ENCODE peak calls at places on chromosome 15, in five cellular contexts. U, B, H, M and X are unnamed samples.

GRCh38 chr15:70788114-70789049 is 25.0 kb upstream of the UACA start:
- DNase-seq in U (peak), B (no peak), H (no peak), M (no peak), X (no peak)

GRCh38 chr15:74431645-74432044 is 2.1 kb downstream of the SEMA7A start:
- DNase-seq in U (no peak), B (peak), H (no peak), M (no peak), X (no peak)

GRCh38 chr15:93203036-93203435 is 114.0 kb upstream of the RGMA start:
- DNase-seq in U (no peak), B (no peak), H (no peak), M (no peak), X (no peak)

GRCh38 chr15:87522997-87523396 is 733.5 kb downstream of the NTRK3 start:
- DNase-seq in U (no peak), B (no peak), H (no peak), M (no peak), X (no peak)

GRCh38 chr15:51250217-51251011 is 88.0 kb downstream of the CYP19A1 start:
- DNase-seq in U (no peak), B (peak), H (no peak), M (no peak), X (no peak)

GRCh38 chr15:85708402-85708932 is 86.3 kb downstream of the KLHL25 start:
- DNase-seq in U (no peak), B (no peak), H (no peak), M (no peak), X (no peak)

GRCh38 chr15:47887181-47887580 is 169.9 kb downstream of the SEMA6D start:
- DNase-seq in U (no peak), B (no peak), H (no peak), M (no peak), X (no peak)

GRCh38 chr15:89299896-89300295 is 34.7 kb downstream of the POLG start:
- DNase-seq in U (peak), B (no peak), H (no peak), M (no peak), X (no peak)

GRCh38 chr15:90917569-90917968 is 14.5 kb downstream of the MAN2A2 start:
- DNase-seq in U (no peak), B (no peak), H (no peak), M (no peak), X (no peak)

GRCh38 chr15:90915808-90916440 is 12.8 kb downstream of the MAN2A2 start:
- DNase-seq in U (peak), B (no peak), H (no peak), M (no peak), X (no peak)

GRCh38 chr15:90916461-90916860 is 13.4 kb downstream of the MAN2A2 start:
- DNase-seq in U (no peak), B (no peak), H (no peak), M (no peak), X (no peak)

GRCh38 chr15:90918835-90919234 is 13.5 kb downstream of the HDDC3 start:
- DNase-seq in U (no peak), B (no peak), H (no peak), M (no peak), X (no peak)

GRCh38 chr15:90918034-90918788 is 14.1 kb downstream of the HDDC3 start:
- DNase-seq in U (no peak), B (no peak), H (no peak), M (no peak), X (no peak)
- TF ChIP-seq POLR2A in U (no peak), B (no peak), H (no peak), M (no peak), X (no peak)

GRCh38 chr15:77419050-77419835 is 661 bp downstream of the PEAK1 start:
- DNase-seq in U (peak), B (peak), H (peak), M (peak), X (peak)

GRCh38 chr15:77421370-77421700 is 647 bp downstream of the HMG20A start:
- DNase-seq in U (peak), B (peak), H (no peak), M (no peak), X (no peak)

GRCh38 chr15:77418341-77419049 is 1.4 kb downstream of the PEAK1 start:
- DNase-seq in U (peak), B (peak), H (no peak), M (no peak), X (no peak)

GRCh38 chr15:77419836-77420609 is at the start of gene PEAK1:
- DNase-seq in U (peak), B (peak), H (peak), M (peak), X (peak)

GRCh38 chr15:77420610-77421369 is at the start of gene HMG20A:
- DNase-seq in U (peak), B (peak), H (peak), M (peak), X (peak)
- TF ChIP-seq POLR2A in U (peak), B (peak), H (peak), M (no peak), X (peak)

GRCh38 chr15:44729394-44729913 is 6.9 kb upstream of the TRIM69 start:
- DNase-seq in U (peak), B (no peak), H (no peak), M (no peak), X (no peak)

GRCh38 chr15:44726568-44727461 is 9.5 kb upstream of the TRIM69 start:
- DNase-seq in U (peak), B (no peak), H (no peak), M (peak), X (no peak)

GRCh38 chr15:44727462-44728231 is 8.7 kb upstream of the TRIM69 start:
- DNase-seq in U (no peak), B (no peak), H (no peak), M (no peak), X (no peak)

GRCh38 chr15:44726136-44726535 is 10.2 kb upstream of the TRIM69 start:
- DNase-seq in U (no peak), B (no peak), H (no peak), M (no peak), X (no peak)

DNA sequence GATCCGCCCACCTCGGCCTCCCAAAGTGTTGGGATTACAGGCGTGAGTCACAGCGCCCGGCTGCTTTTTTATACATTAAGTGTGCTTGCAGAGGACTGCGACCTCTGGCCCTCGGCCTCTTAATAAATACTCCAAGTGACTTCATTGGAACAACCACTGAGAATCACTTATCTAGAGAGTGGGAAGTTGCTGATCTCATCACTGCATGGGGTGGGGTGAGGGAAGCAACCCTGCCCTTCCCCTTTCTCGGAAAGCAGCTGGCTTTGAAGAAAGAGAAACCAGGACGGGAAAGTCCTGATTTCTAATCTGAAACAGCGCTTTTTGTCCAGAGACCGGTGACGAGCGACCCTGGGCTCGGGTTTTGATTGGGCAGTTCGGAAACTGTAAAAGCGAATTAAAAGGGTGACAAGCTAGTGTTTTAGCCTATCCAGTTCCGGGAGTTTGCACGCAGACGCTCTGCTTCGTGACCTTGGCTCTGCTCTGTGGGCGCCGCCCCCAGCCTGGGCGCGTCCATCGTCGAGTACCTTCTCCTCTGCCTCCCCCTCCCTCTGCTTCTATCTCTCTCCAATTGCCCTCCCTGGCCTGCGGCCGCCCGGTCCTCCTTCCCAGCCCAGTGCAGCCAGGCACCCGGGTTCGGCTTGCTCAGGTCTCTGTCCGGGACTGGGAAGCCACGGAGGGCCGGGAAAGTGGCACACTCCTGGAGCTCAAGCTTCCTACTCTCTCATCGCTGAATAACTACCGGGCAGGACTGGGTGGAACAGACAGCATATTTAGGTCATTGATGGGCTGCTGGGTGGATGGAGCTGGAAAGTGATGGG is 7.5 kb upstream of the TRIM69 start:
- DNase-seq in U (peak), B (peak), H (peak), M (peak), X (no peak)
- TF ChIP-seq POLR2A in U (peak), B (peak), H (peak), M (peak), X (peak)

GRCh38 chr15:73140154-73140553 is 87.9 kb downstream of the NEO1 start:
- DNase-seq in U (no peak), B (no peak), H (no peak), M (no peak), X (no peak)

GRCh38 chr15:73143763-73144155 is 91.5 kb downstream of the NEO1 start:
- DNase-seq in U (no peak), B (no peak), H (no peak), M (no peak), X (no peak)

GRCh38 chr15:73141216-73141900 is 89.1 kb downstream of the NEO1 start:
- DNase-seq in U (no peak), B (no peak), H (no peak), M (no peak), X (no peak)

GRCh38 chr15:73146419-73146818 is 94.2 kb downstream of the NEO1 start:
- DNase-seq in U (no peak), B (no peak), H (no peak), M (no peak), X (no peak)

DNA sequence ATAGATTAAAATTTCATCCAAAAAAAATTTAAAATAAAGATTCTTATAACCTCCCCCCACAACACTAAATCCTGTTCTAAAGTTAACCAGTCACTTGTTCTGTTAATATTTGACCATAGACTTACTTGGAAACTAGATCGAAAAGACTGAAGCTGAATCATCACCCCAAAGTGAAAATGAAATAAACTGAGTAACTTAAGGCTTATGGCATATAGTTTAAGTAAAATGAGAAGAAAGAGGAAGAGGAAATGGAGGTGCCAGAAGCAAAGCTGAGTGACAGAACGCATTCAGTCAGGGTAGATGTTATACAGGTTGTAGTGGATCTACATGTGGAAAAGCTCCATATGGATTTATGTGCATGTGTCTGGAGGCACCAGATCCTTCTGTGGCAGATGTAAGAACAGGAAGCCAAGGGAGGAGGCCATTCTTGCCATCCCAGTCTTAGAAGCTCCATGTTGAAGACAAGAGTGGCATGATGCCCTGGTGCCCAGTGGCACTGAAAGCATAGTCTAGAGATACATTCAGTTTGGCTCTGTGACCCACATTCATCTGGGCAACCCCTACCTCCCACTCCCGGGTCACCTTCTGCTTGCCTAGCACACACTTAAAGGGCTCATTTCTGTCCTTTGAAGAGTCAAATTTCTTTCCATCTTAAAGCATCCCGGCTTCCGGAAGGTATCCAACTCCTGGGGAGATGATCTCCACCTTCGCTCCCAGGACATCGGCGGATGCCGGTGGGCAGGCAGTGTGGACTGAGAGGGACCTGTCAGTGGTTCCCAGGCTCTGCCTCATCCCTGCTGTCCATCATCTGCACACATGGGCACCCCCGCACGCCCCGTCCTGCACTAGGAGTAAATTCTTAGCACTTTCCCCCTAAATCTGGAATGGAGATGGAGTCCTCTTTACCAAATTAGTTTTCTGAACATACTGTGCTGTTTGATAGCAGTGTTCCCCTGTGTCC is 90.8 kb downstream of the NEO1 start:
- DNase-seq in U (no peak), B (no peak), H (no peak), M (no peak), X (no peak)
- TF ChIP-seq POLR2A in U (no peak), B (no peak), H (no peak), M (no peak), X (no peak)

DNA sequence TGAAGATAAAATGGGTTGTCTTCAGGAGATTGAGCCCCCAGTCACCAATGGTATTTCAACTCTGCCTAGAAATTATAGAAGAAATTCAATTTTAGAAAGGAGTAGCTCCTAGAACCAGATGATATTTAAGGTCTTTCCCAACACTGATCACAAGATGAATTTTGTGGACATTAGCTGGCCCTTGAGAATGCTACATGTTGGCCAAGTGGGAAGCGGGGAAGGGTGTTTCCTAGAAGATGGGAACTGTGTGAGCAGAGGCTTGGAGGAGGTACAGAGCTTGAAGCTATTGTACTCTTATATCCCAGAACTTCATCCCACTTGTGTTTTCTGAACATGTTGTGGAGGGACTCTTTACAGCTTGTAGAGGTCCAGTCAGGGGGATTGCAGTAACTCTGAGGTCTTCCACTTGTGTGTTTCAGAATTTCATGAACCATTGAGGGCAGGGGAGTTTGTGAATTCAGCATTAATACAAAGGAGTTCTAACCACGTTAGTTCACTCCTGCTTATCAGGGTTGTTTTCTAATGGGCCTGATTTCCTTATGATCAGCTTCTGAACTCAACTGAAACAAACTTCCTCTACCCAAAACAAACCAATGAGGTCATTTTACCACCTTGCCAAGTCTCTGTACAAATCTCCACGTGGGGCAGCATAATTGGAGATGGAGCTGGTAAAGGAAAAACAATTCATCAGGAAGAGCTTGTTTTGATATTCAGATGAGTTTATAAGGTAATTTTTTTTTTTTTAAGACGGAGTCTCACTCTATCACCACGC is 152.6 kb upstream of the TPM1 start:
- DNase-seq in U (peak), B (no peak), H (no peak), M (peak), X (no peak)
- TF ChIP-seq POLR2A in U (no peak), B (no peak), H (no peak), M (no peak), X (no peak)

DNA sequence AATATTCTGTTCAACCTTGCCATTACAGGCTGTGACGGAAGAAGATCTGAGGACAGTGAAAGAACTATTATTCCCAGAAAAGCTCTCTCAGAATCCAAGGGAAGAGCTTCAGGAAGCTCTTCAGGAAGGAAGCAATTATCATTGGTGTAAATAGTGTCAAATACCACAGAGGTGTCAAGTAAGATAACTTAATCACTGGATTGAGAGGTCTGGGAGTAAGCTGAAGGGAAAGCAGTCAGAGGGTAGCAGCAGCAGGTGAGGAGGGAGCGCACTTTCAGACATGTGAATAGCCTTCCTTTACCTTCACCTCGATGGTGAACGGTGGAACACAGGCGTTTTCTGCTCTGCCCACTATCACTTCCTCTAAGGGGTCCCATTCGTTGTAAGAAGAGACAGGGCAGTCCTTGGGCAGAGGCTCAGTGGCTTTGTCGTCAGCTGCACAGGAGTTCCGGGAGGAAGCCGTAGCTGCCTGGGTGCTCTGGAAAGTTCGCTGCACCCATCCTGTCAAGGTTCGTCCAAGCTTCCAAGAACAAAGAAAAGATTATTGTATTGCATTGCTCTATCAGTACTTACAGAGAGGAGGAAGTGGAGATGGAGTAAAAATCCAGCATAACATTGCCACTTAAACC is 1.9 kb downstream of the GATM start:
- DNase-seq in U (no peak), B (no peak), H (no peak), M (no peak), X (no peak)
- TF ChIP-seq POLR2A in U (no peak), B (no peak), H (no peak), M (no peak), X (no peak)

GRCh38 chr15:62904511-62904910 is 138.0 kb upstream of the TPM1 start:
- DNase-seq in U (no peak), B (no peak), H (no peak), M (no peak), X (no peak)
- TF ChIP-seq POLR2A in U (no peak), B (no peak), H (no peak), M (no peak), X (no peak)

DNA sequence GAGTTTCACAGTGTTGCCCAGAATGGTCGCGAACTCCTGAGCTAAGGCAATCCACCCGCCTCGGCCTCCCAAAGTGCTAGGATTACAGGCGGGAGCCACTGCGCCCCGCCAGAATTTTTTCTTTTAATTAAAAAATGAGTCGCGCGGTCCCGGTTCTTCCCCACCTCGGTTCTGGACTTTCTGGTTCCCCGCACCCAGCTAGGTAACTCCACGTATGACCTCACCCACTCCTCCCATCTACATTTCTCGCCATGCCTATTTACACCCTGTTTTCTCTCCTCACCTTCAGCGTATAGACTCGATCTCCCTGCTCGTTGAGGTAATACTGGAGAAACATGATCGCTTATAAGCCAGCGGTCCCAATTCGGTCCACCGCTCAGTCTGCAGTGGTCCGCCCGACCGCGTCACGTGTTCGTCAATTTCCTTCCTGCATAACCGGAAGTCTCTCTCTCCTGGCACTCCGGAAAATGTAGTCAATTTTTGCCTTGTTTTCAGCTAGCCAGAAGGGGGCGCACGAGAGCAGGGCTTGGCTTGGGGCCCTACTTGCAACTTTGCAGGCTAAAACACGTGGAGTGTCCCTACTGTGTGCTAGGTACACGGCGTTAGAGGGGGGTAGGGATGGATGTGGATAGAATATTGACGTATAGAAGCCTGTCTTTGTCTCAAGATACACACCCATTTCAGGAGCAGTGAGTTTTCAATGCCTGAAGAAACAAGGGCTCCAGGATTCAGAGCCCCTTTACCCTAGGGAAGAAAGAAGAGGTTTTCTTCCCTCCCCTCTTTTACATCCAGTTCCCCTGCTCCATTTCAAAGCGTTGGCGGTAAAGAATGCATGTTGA is at the start of the genes NOP10 and NUTM1:
- DNase-seq in U (peak), B (peak), H (peak), M (peak), X (peak)
- TF ChIP-seq POLR2A in U (peak), B (peak), H (peak), M (peak), X (peak)